ENCODE peak calls at places on chromosomes 3 and 15, in nine cellular contexts. N is CD8-positive, alpha-beta T cell; J is GM23248; E is heart left ventricle; K is Peyer's patch; P is fibroblast of lung; U is testis; W is transverse colon; V is CD4-positive, alpha-beta T cell. A is an unnamed sample. For H3K27me3 and H3K9me3, the result is how much of the 10 kb centered on the place peaks cover.

GRCh38 chr15:29270169-29270955 is 740 bp upstream of the NSMCE3 start:
- DNase-seq in N (peak), J (peak), K (no peak), U (no peak), W (no peak), P (peak), E (no peak), V (peak), A (peak)

GRCh38 chr3:71210257-71211002 is 373.1 kb downstream of the FOXP1 start:
- DNase-seq in P (peak), E (no peak), W (peak), J (peak), U (peak), V (no peak), K (no peak), N (no peak), A (no peak)

GRCh38 chr3:171898192-171898591 is 55.0 kb downstream of the TMEM212 start:
- DNase-seq in N (no peak), V (no peak), W (no peak), J (no peak), E (no peak), K (no peak), P (no peak), U (no peak), A (no peak)

GRCh38 chr3:154775821-154776548 is 304.1 kb upstream of the MME start:
- DNase-seq in J (no peak), U (no peak), K (no peak), N (no peak), E (no peak), P (no peak), V (no peak), W (no peak), A (no peak)

GRCh38 chr3:9175421-9175820 is 74.0 kb downstream of the SRGAP3 start:
- DNase-seq in K (no peak), N (no peak), V (no peak), J (peak), E (no peak), W (peak), P (no peak), U (no peak), A (no peak)

GRCh38 chr15:38300395-38300794 is 47.8 kb downstream of the SPRED1 start:
- DNase-seq in W (no peak), N (no peak), J (peak), V (no peak), P (peak), E (no peak), K (no peak), U (no peak), A (no peak)

GRCh38 chr3:169243122-169243521 is 420.4 kb downstream of the MECOM start:
- DNase-seq in E (no peak), N (no peak), U (no peak), P (peak), W (no peak), V (no peak), K (no peak), J (no peak), A (no peak)

GRCh38 chr3:184343200-184343876 is 5.9 kb downstream of the FAM131A start:
- DNase-seq in J (no peak), K (no peak), V (no peak), E (no peak), W (no peak), U (no peak), P (no peak), N (no peak), A (no peak)

GRCh38 chr15:59268199-59268979 is 61.7 kb downstream of the LDHAL6B start:
- DNase-seq in U (no peak), V (no peak), E (no peak), W (no peak), P (peak), J (peak), N (no peak), K (no peak), A (peak)

GRCh38 chr3:158105124-158105709 is 1.0 kb downstream of the SHOX2 start:
- DNase-seq in U (no peak), E (peak), W (no peak), K (peak), J (peak), V (no peak), N (no peak), P (no peak), A (no peak)

GRCh38 chr3:194185225-194185624 is 49.3 kb downstream of the HES1 start:
- DNase-seq in J (no peak), K (no peak), W (no peak), V (no peak), U (no peak), P (no peak), E (no peak), N (no peak), A (no peak)

GRCh38 chr3:71951842-71952241 is 166.9 kb upstream of the PROK2 start:
- DNase-seq in K (no peak), V (no peak), E (no peak), N (no peak), W (no peak), P (no peak), U (no peak), J (no peak), A (no peak)

GRCh38 chr15:40929730-40930429 is 740 bp downstream of the DLL4 start:
- DNase-seq in W (peak), U (peak), P (peak), V (no peak), N (no peak), K (peak), E (no peak), J (peak), A (no peak)

GRCh38 chr15:40932146-40932545 is 3.0 kb downstream of the DLL4 start:
- DNase-seq in U (no peak), J (no peak), N (no peak), K (no peak), E (no peak), W (peak), P (no peak), V (no peak), A (no peak)

GRCh38 chr15:40932625-40933519 is 3.7 kb downstream of the DLL4 start:
- DNase-seq in W (peak), J (no peak), V (no peak), U (no peak), P (no peak), K (no peak), E (no peak), N (no peak), A (no peak)

GRCh38 chr15:40930430-40931299 is 1.5 kb downstream of the DLL4 start:
- DNase-seq in N (peak), U (peak), E (peak), J (peak), K (peak), V (peak), P (no peak), W (peak), A (peak)

GRCh38 chr15:40931300-40932142 is 2.4 kb downstream of the DLL4 start:
- DNase-seq in K (no peak), J (no peak), W (peak), E (no peak), V (no peak), U (no peak), N (no peak), P (no peak), A (no peak)
- H3K27me3 ChIP-seq in K (under half), J (under half), W (half or more), E (under half), V (half or more), U (under half), N (under half), P (under half), A (under half)

DNA sequence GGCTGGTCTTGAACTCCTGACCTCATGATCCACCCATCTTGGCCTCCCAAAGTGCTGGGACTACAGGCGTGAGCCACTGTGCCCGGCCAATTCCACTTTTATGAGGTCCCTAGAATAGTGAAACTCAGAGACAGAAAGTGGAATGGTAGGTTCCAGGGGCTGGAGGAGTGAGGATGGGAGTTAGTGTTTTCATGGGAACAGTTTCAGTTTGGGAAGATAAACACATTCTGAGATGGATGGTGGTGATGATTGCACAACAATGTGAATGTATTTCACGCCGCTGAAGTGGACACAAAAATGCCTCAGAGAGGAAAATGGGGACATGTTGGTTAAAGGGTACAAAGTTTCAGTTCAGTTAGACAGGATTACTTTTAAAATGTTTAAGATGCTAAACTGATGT is 22.5 kb upstream of the HDAC11 start:
- DNase-seq in V (no peak), W (no peak), J (no peak), E (no peak), P (peak), U (no peak), N (no peak), K (no peak), A (no peak)
- H3K27ac ChIP-seq in V (no peak), W (no peak), J (no peak), E (no peak), P (no peak), U (no peak), N (no peak), K (no peak), A (no peak)

DNA sequence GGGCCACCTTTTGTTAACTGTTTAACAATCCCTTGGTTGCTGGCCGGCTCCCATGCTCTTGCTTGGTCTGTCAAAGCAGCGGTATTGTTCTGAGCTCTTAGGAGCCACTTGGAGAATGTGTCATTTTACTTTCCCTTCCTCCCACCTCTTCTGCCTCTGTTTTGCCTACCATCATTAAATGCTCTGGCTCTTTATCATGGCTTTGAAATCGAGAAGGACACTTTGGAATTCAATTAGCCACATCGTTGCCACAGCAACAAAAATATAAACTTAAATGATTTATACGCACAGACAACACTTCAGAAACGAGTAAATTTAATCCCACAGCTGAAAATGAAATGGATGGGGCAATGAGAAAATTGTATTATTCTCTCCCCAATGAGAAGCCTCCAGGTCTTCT is 412.5 kb downstream of the NTRK3 start:
- DNase-seq in U (no peak), K (no peak), W (no peak), J (no peak), E (no peak), N (no peak), P (no peak), V (no peak), A (no peak)
- H3K9me3 ChIP-seq in U (under half), K (under half), W (under half), J (under half), E (under half), N (under half), P (under half), V (under half), A (under half)

DNA sequence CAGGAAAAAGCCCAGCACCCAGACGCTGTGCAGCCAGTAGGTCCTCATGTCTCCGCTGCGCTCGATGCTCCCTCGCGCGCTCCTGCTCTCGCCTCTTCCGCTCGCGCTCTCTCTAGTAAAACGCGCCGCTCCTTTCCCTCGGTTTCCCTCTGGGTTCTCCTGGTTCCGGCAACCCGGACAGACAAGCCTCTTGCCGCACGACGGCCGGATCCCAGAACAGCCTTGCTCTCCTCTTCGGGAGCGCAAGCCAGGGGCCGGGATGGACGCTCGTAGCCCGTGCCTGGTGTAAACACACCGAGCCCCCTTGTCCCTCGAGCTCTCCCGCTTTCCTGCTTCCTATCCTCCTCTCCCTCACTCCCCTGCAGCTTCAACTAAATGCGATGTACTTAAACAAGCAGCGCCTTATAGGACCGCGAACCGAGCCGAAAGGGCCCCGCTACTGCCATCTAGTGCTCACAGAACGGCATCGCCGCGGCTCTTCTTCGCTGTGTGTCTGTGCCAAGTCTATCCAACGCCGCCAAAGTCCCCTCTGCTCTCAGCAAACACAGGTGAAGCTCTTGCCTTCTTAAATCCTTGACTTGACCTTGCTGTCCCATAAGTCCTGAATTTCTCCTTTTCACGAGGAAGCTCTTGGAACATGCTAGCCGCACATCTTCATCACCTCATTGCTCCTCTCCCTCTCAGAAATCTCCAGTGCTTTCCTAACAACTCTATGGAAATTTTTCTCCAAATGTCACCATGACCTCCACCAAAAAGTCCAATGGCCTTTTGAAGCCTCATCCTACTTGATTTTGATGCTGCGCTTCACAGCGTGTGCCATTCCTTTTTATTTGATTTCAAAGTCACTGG is 1037.2 kb downstream of the IGSF11 start:
- DNase-seq in J (peak), N (peak), P (peak), K (peak), U (peak), V (no peak), E (peak), W (peak), A (no peak)
- H3K27me3 ChIP-seq in J (under half), N (under half), P (under half), K (under half), U (under half), V (under half), E (under half), W (under half), A (under half)

GRCh38 chr3:58084166-58084565 is 75.9 kb downstream of the FLNB start:
- DNase-seq in W (no peak), E (no peak), V (no peak), J (no peak), U (no peak), N (no peak), P (no peak), K (no peak), A (peak)

GRCh38 chr3:58077586-58078285 is 69.5 kb downstream of the FLNB start:
- DNase-seq in K (no peak), V (no peak), J (no peak), E (no peak), P (no peak), W (no peak), N (no peak), U (no peak), A (no peak)

GRCh38 chr3:58078610-58079009 is 70.4 kb downstream of the FLNB start:
- DNase-seq in U (no peak), W (no peak), J (no peak), P (no peak), E (no peak), K (no peak), V (no peak), N (no peak), A (no peak)

GRCh38 chr3:58082047-58082446 is 73.8 kb downstream of the FLNB start:
- DNase-seq in W (no peak), U (no peak), K (no peak), E (peak), V (peak), J (no peak), P (peak), N (peak), A (peak)

DNA sequence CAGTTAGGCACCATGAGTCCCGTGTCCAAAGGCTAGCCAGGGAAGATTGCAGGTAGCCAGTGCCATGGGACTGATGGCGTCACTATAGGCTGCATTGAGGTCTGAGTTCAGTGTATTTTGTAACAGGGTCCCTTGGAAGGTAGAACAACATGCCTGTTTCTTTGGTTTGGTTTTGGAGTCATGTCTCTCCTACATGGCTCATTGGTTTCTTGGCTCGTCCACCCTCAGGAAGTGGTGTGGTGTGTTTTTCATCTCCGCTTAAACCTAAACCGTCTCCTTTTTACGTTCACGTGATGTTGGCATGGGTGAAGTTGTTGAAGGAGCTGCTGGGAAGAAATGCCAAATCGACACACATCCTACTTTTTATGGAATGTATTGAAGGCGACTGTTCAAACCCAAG is 71.6 kb downstream of the FLNB start:
- DNase-seq in P (no peak), V (no peak), J (no peak), K (no peak), N (no peak), E (no peak), W (no peak), U (no peak), A (no peak)
- H3K27ac ChIP-seq in P (no peak), V (no peak), J (no peak), K (no peak), N (no peak), E (no peak), W (no peak), U (no peak), A (no peak)

GRCh38 chr15:31032959-31033358 is 41.5 kb upstream of the MTMR10 start:
- DNase-seq in V (no peak), J (peak), K (no peak), W (no peak), P (no peak), U (no peak), E (no peak), N (no peak), A (no peak)
- H3K9me3 ChIP-seq in V (under half), J (under half), K (under half), W (under half), P (under half), U (under half), E (under half), N (under half), A (under half)